ENCODE peak calls at places on chromosome 4, in seven cellular contexts. L is MM.1S, N is mesendoderm, S is fibroblast of the aortic adventitia, O is cardiac muscle cell, V is ovary, T is stomach. Z is an unnamed sample.

GRCh38 chr4:94274912-94275311 is 67.2 kb downstream of the SMARCAD1 start:
- DNase-seq in N (no peak), S (peak; percentile 25), T (no peak), O (no peak), L (no peak), V (no peak), Z (no peak)

GRCh38 chr4:148017801-148018200 is 285.9 kb downstream of the ARHGAP10 start:
- DNase-seq in O (no peak), T (no peak), N (peak; percentile 52), V (no peak), S (peak; percentile 80), L (no peak), Z (no peak)

GRCh38 chr4:94957030-94957429 is 199.3 kb downstream of the BMPR1B start:
- DNase-seq in S (no peak), T (no peak), N (peak; percentile 77), O (peak; percentile 7), L (no peak), V (no peak), Z (no peak)

GRCh38 chr4:98557497-98557896 is 100.9 kb downstream of the TSPAN5 start:
- DNase-seq in N (peak; percentile 75), T (no peak), V (no peak), L (no peak), O (no peak), S (peak; percentile 39), Z (no peak)

GRCh38 chr4:156378053-156378665 is 424.5 kb upstream of the CTSO start:
- DNase-seq in V (peak; percentile 8), L (peak; percentile 41), N (peak; percentile 66), S (peak; percentile 84), O (peak; percentile 26), T (no peak), Z (no peak)

GRCh38 chr4:138510053-138510452 is 267.9 kb upstream of the SLC7A11 start:
- DNase-seq in V (no peak), S (peak; percentile 47), O (no peak), N (no peak), L (no peak), T (no peak), Z (no peak)

GRCh38 chr4:85475631-85476233 is 782 bp downstream of the ARHGAP24 start:
- DNase-seq in O (peak; percentile 63), T (no peak), S (peak; percentile 39), N (no peak), L (no peak), V (peak; percentile 46), Z (peak; percentile 83)

GRCh38 chr4:123825596-123826291 is 429.1 kb downstream of the SPRY1 start:
- DNase-seq in O (no peak), S (peak; percentile 29), N (no peak), L (no peak), V (no peak), T (no peak), Z (no peak)

GRCh38 chr4:7328913-7329638 is 105.7 kb downstream of the PSAPL1 start:
- DNase-seq in L (no peak), O (no peak), T (no peak), V (no peak), N (peak; percentile 32), S (peak; percentile 26), Z (peak; percentile 66)

GRCh38 chr4:3675251-3676115 is 90.7 kb upstream of the ADRA2C start:
- DNase-seq in V (no peak), L (no peak), N (peak; percentile 56), S (no peak), T (no peak), O (no peak), Z (no peak)

GRCh38 chr4:107824367-107825071 is at the start of gene SGMS2:
- DNase-seq in V (peak; percentile 82), N (peak; percentile 74), O (peak; percentile 66), S (peak; percentile 87), L (peak; percentile 37), T (peak; percentile 93), Z (peak; percentile 92)

DNA sequence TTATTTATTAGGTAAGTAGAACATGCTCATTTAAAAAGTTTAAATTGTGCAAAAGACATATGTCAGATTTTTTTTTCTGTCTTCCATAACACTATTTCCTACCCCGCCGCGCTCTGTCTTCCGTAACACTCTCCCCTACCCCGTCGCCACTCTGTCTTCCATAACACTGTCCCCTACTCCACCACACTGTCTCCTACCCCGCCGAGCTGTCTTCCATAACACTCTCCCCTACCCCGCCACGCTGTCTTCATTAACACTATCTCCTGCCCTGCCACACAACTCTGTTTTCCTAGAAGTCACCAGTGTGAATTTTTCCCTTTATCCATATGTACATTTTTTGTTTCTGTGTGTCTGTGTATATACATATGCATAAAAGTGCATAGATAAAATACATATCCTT is 4.4 kb downstream of the MSMO1 start:
- DNase-seq in O (no peak), N (no peak), L (no peak), V (no peak), T (no peak), S (no peak), Z (no peak)
- H3K4me3 ChIP-seq in O (peak overlapping the region; percentile 62), N (peak overlapping the region; percentile 3), L (no peak overlapping the region), V (no peak overlapping the region), T (no peak overlapping the region), S (peak overlapping the region; percentile 32), Z (no peak overlapping the region)

GRCh38 chr4:183407128-183407585 is 37.3 kb upstream of the CDKN2AIP start:
- DNase-seq in L (peak; percentile 87), V (peak; percentile 90), S (peak; percentile 65), N (peak; percentile 91), O (peak; percentile 84), T (peak; percentile 88), Z (peak; percentile 94)
- H3K4me3 ChIP-seq in L (peak overlapping the region; percentile 58), V (peak overlapping the region; percentile 44), S (peak overlapping the region; percentile 72), N (no peak overlapping the region), O (peak overlapping the region; percentile 20), T (peak overlapping the region; percentile 36), Z (peak overlapping the region; percentile 55)

GRCh38 chr4:4862665-4863482 is 3.4 kb downstream of the MSX1 start:
- DNase-seq in V (no peak), O (no peak), T (no peak), S (no peak), N (peak; percentile 58), L (no peak), Z (no peak)
- H3K4me3 ChIP-seq in V (no peak overlapping the region), O (no peak overlapping the region), T (no peak overlapping the region), S (no peak overlapping the region), N (no peak overlapping the region), L (no peak overlapping the region), Z (no peak overlapping the region)

DNA sequence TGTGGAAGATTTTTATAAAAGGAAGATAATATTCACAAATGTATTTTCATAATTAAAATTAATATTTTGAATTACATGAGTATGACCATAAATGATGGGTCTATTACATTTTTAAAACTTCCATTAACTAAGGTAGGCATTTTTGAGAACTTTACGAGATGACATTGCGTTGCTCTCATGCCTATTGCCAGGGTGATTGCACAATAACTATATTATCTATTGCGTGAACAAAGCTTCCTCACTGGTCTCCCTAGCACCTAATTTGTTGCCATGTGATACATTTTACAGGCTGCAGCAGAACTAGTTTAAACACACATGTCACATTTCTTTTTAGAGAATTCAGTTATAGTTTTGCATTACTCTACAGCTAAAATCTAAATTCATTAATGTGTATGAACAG is 289.7 kb upstream of the GRID2 start:
- DNase-seq in T (no peak), V (no peak), S (no peak), O (no peak), L (no peak), N (no peak), Z (no peak)
- H3K4me3 ChIP-seq in T (no peak overlapping the region), V (no peak overlapping the region), S (no peak overlapping the region), O (no peak overlapping the region), L (no peak overlapping the region), N (no peak overlapping the region), Z (no peak overlapping the region)

GRCh38 chr4:186669159-186669720 is 54.4 kb downstream of the FAT1 start:
- DNase-seq in O (peak; percentile 51), L (no peak), T (no peak), V (no peak), S (peak; percentile 85), N (peak; percentile 58), Z (no peak)
- H3K4me3 ChIP-seq in O (no peak overlapping the region), L (no peak overlapping the region), T (no peak overlapping the region), V (no peak overlapping the region), S (no peak overlapping the region), N (no peak overlapping the region), Z (peak overlapping the region; percentile 14)

GRCh38 chr4:186554485-186554884 is 882 bp downstream of the MTNR1A start:
- DNase-seq in T (peak; percentile 36), S (no peak), N (peak; percentile 82), L (no peak), V (no peak), O (peak; percentile 46), Z (no peak)
- H3K4me3 ChIP-seq in T (peak overlapping the region; percentile 39), S (no peak overlapping the region), N (peak overlapping the region; percentile 57), L (no peak overlapping the region), V (no peak overlapping the region), O (peak overlapping the region; percentile 46), Z (no peak overlapping the region)

DNA sequence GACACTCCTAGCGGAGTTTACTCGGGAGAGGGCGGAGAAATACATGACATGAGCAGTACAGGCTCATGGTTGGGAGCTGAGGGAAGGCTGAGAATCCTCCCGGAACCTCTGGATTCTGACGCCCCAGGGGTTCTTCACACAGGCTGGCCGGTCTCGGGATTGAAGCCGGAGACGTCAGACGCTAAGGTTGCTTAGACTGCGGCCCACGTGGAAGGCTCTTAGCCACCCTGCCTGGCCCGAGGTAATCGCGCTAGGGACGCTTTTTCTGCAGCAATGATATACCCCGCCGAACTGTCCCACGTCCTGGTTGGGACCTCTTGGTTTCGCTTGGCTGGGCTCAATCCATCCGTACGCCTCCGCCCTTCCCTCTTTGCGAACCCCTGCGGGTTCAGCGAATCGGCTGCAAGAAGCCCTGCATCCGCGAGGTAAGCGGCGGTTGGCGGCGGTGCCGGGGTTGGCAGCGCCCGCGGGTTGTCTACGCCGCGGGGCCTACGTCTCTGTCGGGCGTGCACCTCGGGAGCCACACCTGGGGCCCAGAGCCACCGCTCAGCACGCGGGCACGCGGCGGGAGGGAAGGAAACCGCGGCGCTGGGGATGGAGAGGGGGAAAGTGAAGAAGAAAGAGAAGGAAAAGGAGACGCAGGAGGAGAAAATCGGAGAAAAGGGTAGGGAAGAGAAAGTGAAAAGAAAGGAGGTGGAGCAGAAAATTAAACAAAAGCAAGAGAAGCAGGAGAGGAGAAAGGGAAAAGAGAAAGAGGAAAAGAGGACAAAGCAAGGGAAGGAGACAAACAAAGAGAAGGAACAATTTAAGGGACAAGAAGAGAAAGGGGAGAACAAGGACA is at the start of gene ARL9:
- DNase-seq in O (peak; percentile 38), T (peak; percentile 70), L (no peak), S (peak; percentile 45), N (peak; percentile 90), V (peak; percentile 63), Z (peak; percentile 75)
- H3K4me3 ChIP-seq in O (peak within 1 kb of the TSS; percentile 29), T (peak within 1 kb of the TSS; percentile 60), L (no peak within 1 kb of the TSS), S (peak within 1 kb of the TSS; percentile 62), N (peak within 1 kb of the TSS; percentile 28), V (peak within 1 kb of the TSS; percentile 48), Z (peak within 1 kb of the TSS; percentile 53)